ENCODE peak calls at places on chromosomes 4 and X, in six cellular contexts. J is suprapubic skin, X is NB4, A is IMR-90, N is GM12878, H is heart left ventricle. T is an unnamed sample.

GRCh38 chrX:68550193-68550592 is 51.3 kb downstream of the YIPF6 start:
- DNase-seq in A (no peak), H (no peak), N (no peak), J (no peak), X (no peak), T (no peak)

GRCh38 chr4:59869056-59869455 is 1331.1 kb upstream of the ADGRL3 start:
- DNase-seq in J (no peak), A (no peak), H (no peak), N (no peak), X (no peak), T (no peak)

GRCh38 chr4:20318011-20318898 is 66.5 kb downstream of the SLIT2 start:
- DNase-seq in X (no peak), J (no peak), H (no peak), N (no peak), A (peak; percentile 32), T (no peak)

GRCh38 chrX:24214568-24214967 is 65.0 kb downstream of the ZFX start:
- DNase-seq in X (no peak), A (no peak), H (no peak), N (no peak), J (no peak), T (no peak)

GRCh38 chr4:107824367-107825071 is at the start of gene SGMS2:
- DNase-seq in J (peak; percentile 95), N (no peak), X (peak; percentile 18), A (peak; percentile 84), H (peak; percentile 93), T (peak; percentile 87)

GRCh38 chr4:119647558-119647957 is 19.0 kb upstream of the PDE5A start:
- DNase-seq in J (no peak), N (no peak), X (no peak), H (no peak), A (peak; percentile 89), T (no peak)

GRCh38 chrX:68826113-68826980 is 2.5 kb upstream of the EFNB1 start:
- DNase-seq in J (no peak), N (no peak), A (no peak), X (no peak), H (no peak), T (no peak)

GRCh38 chr4:119643306-119644042 is 14.9 kb upstream of the PDE5A start:
- DNase-seq in H (no peak), X (no peak), N (no peak), A (peak; percentile 46), J (no peak), T (no peak)

GRCh38 chr4:24229976-24230375 is 340.1 kb upstream of the PPARGC1A start:
- DNase-seq in A (peak; percentile 82), H (no peak), J (no peak), X (no peak), N (no peak), T (no peak)

GRCh38 chrX:149628768-149629167 is 2.8 kb downstream of the TMEM185A start:
- DNase-seq in X (no peak), H (no peak), N (no peak), A (no peak), J (no peak), T (no peak)

GRCh38 chrX:39813631-39814246 is 284.0 kb downstream of the BCOR start:
- DNase-seq in H (peak; percentile 87), J (peak; percentile 88), N (no peak), X (no peak), A (peak; percentile 69), T (peak; percentile 50)

GRCh38 chr4:10079256-10079655 is 37.3 kb downstream of the WDR1 start:
- DNase-seq in J (peak; percentile 61), N (no peak), X (no peak), A (no peak), H (no peak), T (no peak)

GRCh38 chr4:10495651-10496050 is 38.4 kb upstream of the ZNF518B start:
- DNase-seq in J (no peak), A (no peak), H (no peak), X (no peak), N (no peak), T (no peak)

GRCh38 chr4:8121236-8122015 is 37.2 kb downstream of the ABLIM2 start:
- DNase-seq in A (no peak), N (no peak), J (no peak), X (no peak), H (no peak), T (no peak)

GRCh38 chrX:14899607-14900006 is 26.4 kb downstream of the MOSPD2 start:
- DNase-seq in J (no peak), H (no peak), X (peak; percentile 12), N (no peak), A (peak; percentile 78), T (no peak)

GRCh38 chr4:16659120-16659519 is 239.3 kb downstream of the LDB2 start:
- DNase-seq in A (no peak), H (no peak), J (no peak), X (no peak), N (no peak), T (no peak)

GRCh38 chr4:102598759-102599379 is 97.7 kb downstream of the NFKB1 start:
- DNase-seq in N (no peak), A (peak; percentile 55), X (no peak), H (no peak), J (no peak), T (no peak)

GRCh38 chr4:68272860-68273259 is 27.4 kb upstream of the TMPRSS11B start:
- DNase-seq in A (no peak), N (no peak), H (no peak), X (no peak), J (no peak), T (no peak)

GRCh38 chr4:107292979-107293378 is 256.9 kb upstream of the DKK2 start:
- DNase-seq in A (no peak), N (no peak), H (no peak), X (no peak), J (no peak), T (no peak)

GRCh38 chr4:26087108-26087507 is 173.1 kb downstream of the SMIM20 start:
- DNase-seq in A (peak; percentile 56), J (no peak), N (no peak), H (no peak), X (no peak), T (no peak)

GRCh38 chr4:182318256-182318655 is 75.1 kb downstream of the TENM3 start:
- DNase-seq in X (no peak), J (no peak), A (peak; percentile 41), N (no peak), H (no peak), T (no peak)

GRCh38 chrX:9647475-9647874 is 118.2 kb downstream of the GPR143 start:
- DNase-seq in N (no peak), A (no peak), H (no peak), J (no peak), X (no peak), T (no peak)

GRCh38 chrX:41273638-41274037 is 60.3 kb upstream of the DDX3X start:
- DNase-seq in H (no peak), N (no peak), A (no peak), X (no peak), J (no peak), T (no peak)

GRCh38 chr4:116357758-116358157 is 727.6 kb downstream of the TRAM1L1 start:
- DNase-seq in H (no peak), N (no peak), J (no peak), X (peak; percentile 27), A (no peak), T (no peak)

GRCh38 chr4:158020175-158020574 is 152.7 kb downstream of the GASK1B start:
- DNase-seq in N (no peak), A (peak; percentile 96), H (no peak), J (no peak), X (no peak), T (peak; percentile 83)

GRCh38 chr4:78864405-78865024 is 74.7 kb downstream of the PAQR3 start:
- DNase-seq in A (peak; percentile 85), J (no peak), N (peak; percentile 44), H (no peak), X (peak; percentile 79), T (no peak)
- TF ChIP-seq CTCF in A (peak; percentile 83), J (peak; percentile 81), N (peak; percentile 60), H (peak; percentile 88), X (peak; percentile 30), T (no peak)

GRCh38 chr4:1544861-1545275 is 138.6 kb upstream of the NKX1-1 start:
- DNase-seq in H (no peak), J (no peak), N (no peak), X (no peak), A (no peak), T (no peak)
- TF ChIP-seq POLR2A in H (no peak), J (no peak), N (no peak), X (no peak), A (no peak), T (no peak)

DNA sequence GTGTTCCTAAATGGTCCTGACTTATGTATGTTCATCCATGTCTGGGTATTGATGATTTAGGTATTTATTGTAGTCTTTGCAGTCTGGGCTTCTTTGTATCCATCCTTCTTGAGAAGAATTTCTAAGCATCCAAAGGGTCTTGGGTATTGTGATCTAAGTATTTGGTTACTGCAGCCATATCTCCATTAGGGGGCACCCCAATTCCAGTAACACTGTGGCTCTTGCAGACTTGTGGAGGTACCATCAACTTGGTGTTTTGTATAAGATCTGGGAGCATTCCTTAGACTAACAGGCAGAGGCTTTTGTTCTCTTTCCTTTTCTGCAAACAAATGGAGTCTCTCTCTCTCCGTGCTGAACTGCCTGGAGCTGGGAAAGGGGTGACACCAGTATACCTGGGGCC is 113.7 kb upstream of the NEXMIF start:
- DNase-seq in A (peak; percentile 32), H (no peak), N (peak; percentile 11), J (no peak), X (peak; percentile 59), T (no peak)
- TF ChIP-seq CTCF in A (peak; percentile 37), H (no peak), N (peak; percentile 40), J (no peak), X (peak; percentile 23), T (no peak)

GRCh38 chr4:89193828-89194227 is 82.5 kb downstream of the TIGD2 start:
- DNase-seq in J (no peak), N (no peak), H (no peak), X (no peak), A (no peak), T (no peak)
- TF ChIP-seq POLR2A in J (no peak), N (no peak), H (no peak), X (no peak), A (no peak), T (no peak)

DNA sequence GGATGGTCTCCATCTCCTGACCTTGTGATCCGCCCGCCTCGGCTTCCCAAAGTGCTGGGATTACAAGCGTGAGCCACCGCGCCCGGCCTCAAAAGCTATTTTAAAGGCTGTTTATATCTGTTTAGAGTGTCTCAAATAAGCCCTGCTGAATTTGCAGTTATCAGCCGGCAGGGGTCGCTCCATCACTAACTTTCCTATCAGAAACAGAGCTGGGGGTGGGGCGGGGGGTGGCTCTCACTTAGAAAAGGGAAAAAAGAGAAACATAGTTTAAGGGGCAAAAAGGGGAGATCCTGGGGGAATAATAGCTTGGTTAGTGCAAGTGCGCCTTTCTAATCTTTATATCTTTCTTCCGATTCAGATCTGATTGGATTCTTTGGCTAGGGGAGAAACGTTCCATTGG is 450.7 kb downstream of the UBE2NL start:
- DNase-seq in J (no peak), H (no peak), X (peak; percentile 28), A (no peak), N (no peak), T (no peak)
- TF ChIP-seq CTCF in J (no peak), H (no peak), X (peak; percentile 30), A (no peak), N (peak; percentile 19), T (no peak)

GRCh38 chrX:153827903-153828302 is 2.4 kb downstream of the PDZD4 start:
- DNase-seq in X (no peak), A (no peak), H (no peak), J (no peak), N (no peak), T (no peak)
- TF ChIP-seq POLR2A in X (no peak), A (no peak), H (no peak), J (no peak), N (no peak), T (no peak)

T was measured in lower leg skin.